ENCODE peak calls at places on chromosomes 4 and X, in seven cellular contexts. O is suprapubic skin, B is body of pancreas, V is vagina, R is IMR-90, T is prostate gland, Z is HCT116. I is an unnamed sample.

GRCh38 chr4:172515266-172515879 is 653.2 kb upstream of the GALNT7 start:
- DNase-seq in O (no peak), B (no peak), V (no peak), R (peak; percentile 41), T (no peak), Z (no peak), I (no peak)

GRCh38 chr4:137032242-137032641 is 500.1 kb downstream of the PCDH18 start:
- DNase-seq in O (no peak), B (no peak), V (no peak), R (no peak), T (no peak), Z (no peak), I (no peak)

GRCh38 chr4:181952478-181952877 is 290.7 kb upstream of the TENM3 start:
- DNase-seq in O (no peak), B (no peak), V (no peak), R (peak; percentile 96), T (peak; percentile 54), Z (no peak), I (no peak)

GRCh38 chr4:15007201-15007600 is 4.9 kb downstream of the CPEB2 start:
- DNase-seq in O (no peak), B (no peak), V (no peak), R (no peak), T (no peak), Z (no peak), I (no peak)

GRCh38 chr4:128810331-128810870 is 901 bp downstream of the JADE1 start:
- DNase-seq in O (peak; percentile 69), B (peak; percentile 65), V (no peak), R (peak; percentile 46), T (peak; percentile 41), Z (peak; percentile 26), I (peak; percentile 46)

GRCh38 chr4:140097572-140097971 is 56.4 kb downstream of the MAML3 start:
- DNase-seq in O (no peak), B (no peak), V (no peak), R (no peak), T (no peak), Z (no peak), I (no peak)

GRCh38 chr4:106096454-106096853 is 201.2 kb downstream of the NPNT start:
- DNase-seq in O (no peak), B (no peak), V (no peak), R (no peak), T (no peak), Z (no peak), I (no peak)

GRCh38 chr4:75995727-75996126 is 5.0 kb upstream of the SDAD1 start:
- DNase-seq in O (no peak), B (no peak), V (no peak), R (peak; percentile 65), T (no peak), Z (peak; percentile 42), I (no peak)

DNA sequence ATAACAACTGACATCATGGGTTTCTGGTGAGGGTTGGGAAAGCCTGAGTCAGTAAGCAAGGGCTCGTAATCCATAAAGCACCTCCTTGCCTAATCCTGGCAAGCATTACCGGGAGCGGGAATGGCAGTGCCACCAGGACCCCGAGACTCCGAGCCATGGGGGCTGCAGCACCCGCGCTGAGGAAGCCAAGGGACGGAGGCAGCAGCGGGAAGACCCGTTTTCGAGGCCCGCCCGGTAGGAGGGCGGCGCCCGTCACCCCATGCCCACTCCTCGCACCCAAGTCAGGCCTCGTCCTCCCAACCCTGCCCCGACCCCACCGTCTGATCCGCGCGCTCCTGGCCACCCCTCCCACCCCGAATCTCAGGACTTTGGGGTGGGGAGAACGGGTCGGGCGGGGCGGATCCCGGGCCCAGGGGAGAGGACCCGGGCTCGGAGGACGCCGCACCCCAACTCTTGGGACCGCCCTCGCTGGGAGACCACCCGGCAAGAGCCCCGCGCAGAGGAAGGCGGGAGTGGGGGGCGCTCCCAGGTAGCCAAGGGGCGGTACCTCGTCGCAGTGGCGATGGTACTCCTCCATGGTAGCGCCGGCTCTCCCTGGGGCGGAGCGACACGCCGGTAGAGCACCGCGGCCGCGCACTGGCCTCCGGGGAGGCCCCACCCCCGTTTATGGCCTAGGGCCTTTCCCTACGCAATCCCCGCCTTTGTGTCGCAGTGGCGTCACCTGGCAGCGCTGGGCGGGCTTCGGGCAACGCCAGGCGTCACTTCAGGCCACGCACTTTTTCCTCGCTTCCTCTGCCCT is at the start of gene DYNLT3:
- DNase-seq in O (peak; percentile 84), B (peak; percentile 83), V (no peak), R (peak; percentile 52), T (peak; percentile 67), Z (peak; percentile 76), I (peak; percentile 74)
- TF ChIP-seq POLR2A in O (peak; percentile 78), B (peak; percentile 76), V (peak; percentile 71), R (peak; percentile 69), T (peak; percentile 80), Z (no peak), I (peak; percentile 66)

GRCh38 chrX:22740836-22741235 is 258.9 kb upstream of the DDX53 start:
- DNase-seq in O (no peak), B (no peak), V (no peak), R (no peak), T (no peak), Z (no peak), I (no peak)
- TF ChIP-seq POLR2A in O (no peak), B (no peak), V (no peak), R (no peak), T (no peak), Z (no peak), I (no peak)

DNA sequence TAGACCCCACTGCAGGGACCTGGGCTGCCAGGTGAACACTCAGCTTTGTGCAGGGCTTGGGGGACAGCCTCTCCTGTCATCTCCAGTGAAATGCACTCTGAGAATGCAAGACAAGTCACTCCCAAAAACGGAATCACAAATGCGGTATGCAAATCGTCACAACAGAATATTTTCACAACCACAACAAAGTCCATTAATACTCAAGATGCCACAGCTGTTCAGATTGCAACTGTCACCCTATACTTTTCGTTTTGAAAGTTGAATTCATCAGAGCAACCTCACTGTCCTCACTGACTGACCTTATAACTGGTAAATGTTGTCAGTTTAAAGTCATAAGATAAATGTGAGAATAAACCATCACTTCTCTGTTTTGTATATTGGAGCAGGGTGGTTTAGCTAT is 16.6 kb downstream of the JAKMIP1 start:
- DNase-seq in O (no peak), B (no peak), V (no peak), R (no peak), T (no peak), Z (no peak), I (no peak)
- TF ChIP-seq POLR2A in O (no peak), B (no peak), V (no peak), R (no peak), T (no peak), Z (no peak), I (no peak)

DNA sequence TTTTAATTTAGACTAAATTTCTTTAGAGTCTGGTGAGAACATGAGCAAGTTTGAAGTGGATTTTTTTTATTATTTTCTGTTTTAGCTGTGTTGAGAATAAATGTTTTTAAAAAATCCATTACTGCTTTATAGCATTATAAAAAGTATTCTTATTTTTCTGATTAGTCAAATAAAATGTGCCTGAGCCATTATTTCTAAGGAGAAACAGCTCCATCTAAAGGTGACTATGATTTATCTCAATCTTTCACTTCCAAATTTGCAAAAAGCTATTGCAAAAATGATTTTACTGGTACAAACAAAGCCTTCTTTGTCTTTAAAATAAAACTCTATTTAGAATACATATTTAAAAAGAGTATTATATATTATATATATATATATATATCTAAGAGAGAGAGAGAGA is 959.2 kb downstream of the FAM133A start:
- DNase-seq in O (no peak), B (no peak), V (no peak), R (no peak), T (no peak), Z (no peak), I (no peak)
- TF ChIP-seq POLR2A in O (no peak), B (no peak), V (no peak), R (no peak), T (no peak), Z (no peak), I (no peak)

DNA sequence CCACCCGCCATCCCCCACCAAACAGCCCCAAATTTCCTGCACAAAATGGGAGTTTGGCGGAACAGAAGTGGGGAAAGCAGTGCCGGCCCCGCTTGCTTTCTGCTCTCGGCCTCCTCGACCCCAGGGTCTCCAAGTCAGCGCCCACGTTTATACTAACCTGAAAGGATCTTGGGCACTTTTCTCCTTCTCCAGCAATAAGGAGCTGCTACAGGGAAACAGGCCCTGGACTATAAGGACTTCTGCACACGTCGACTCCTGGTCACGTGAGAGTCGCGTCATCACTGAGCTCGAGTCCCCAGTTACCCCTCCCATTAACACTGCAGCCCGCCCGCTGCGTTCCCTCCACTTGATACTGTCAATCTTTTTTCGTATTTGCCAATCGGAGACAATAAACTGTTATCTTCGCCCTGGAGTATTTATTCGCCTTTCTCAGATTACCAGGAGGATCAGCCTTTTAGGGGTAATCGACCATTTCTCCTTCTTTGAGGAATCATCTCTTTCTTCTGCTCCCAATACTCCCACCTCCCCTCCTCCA is at the start of gene TCEAL8:
- DNase-seq in O (peak; percentile 81), B (peak; percentile 75), V (no peak), R (peak; percentile 74), T (peak; percentile 81), Z (peak; percentile 63), I (peak; percentile 73)
- TF ChIP-seq POLR2A in O (no peak), B (peak; percentile 27), V (peak; percentile 64), R (no peak), T (peak; percentile 62), Z (no peak), I (peak; percentile 63)

GRCh38 chrX:9577555-9577954 is 112.7 kb downstream of the TBL1X start:
- DNase-seq in O (no peak), B (no peak), V (no peak), R (no peak), T (no peak), Z (no peak), I (no peak)

GRCh38 chrX:9576059-9576458 is 111.2 kb downstream of the TBL1X start:
- DNase-seq in O (no peak), B (no peak), V (no peak), R (no peak), T (no peak), Z (no peak), I (no peak)

GRCh38 chrX:9569875-9570274 is 105.0 kb downstream of the TBL1X start:
- DNase-seq in O (no peak), B (no peak), V (no peak), R (no peak), T (no peak), Z (no peak), I (no peak)

GRCh38 chrX:9578083-9578779 is 113.4 kb downstream of the TBL1X start:
- DNase-seq in O (no peak), B (no peak), V (no peak), R (peak; percentile 7), T (no peak), Z (no peak), I (no peak)

DNA sequence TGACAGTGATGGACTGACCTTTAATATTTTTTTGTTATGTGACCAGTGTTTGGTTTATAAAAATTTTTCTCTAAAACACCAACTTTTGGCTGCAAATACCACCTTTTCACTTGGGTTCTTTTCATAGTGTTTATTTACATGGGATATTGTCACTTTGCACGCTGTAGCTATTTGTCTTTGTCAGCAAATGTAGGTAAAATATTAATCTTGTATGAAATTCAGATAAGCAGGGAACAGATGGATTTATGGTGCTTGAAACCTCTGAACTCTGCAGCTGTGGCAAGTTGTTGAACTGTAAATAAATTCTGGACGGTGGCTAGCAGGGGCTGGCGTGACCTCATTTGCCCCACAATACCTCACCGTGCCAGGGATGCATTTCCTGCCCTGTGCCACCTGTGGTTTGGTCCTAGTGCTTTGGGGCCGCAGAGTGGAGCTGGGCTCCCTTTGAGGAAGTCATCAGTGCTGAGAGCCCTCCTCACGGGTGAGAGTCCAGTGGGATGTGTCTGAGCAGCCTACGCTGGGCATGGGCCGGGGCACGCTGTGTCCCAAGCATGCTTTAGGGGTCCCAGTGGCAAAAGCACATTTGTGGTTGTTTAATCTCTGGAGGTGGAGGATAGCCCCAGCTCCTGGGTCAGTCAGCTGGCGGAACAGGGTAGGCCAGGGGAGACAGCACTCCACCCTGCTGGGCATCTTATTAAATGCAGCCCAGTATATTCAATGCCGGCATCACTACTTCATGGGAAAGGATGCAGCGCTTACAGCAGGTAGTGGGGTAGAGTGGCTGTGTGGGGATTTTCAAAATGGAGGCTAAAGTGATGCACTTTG is 108.6 kb downstream of the TBL1X start:
- DNase-seq in O (no peak), B (peak; percentile 31), V (no peak), R (no peak), T (no peak), Z (no peak), I (no peak)
- TF ChIP-seq POLR2A in O (peak; percentile 11), B (no peak), V (no peak), R (no peak), T (no peak), Z (no peak), I (no peak)